ENCODE peak calls at places on chromosomes 6 and 20, in four cellular contexts. One of them, this sample, is unnamed.
A peak's percentile ranks its signal among the peaks of the same experiment; 100 is the strongest.

GRCh38 chr20:11012975-11013374 is 339.2 kb upstream of the JAG1 start:
- DNase-seq in skeletal muscle cell: peak; percentile 49
- DNase-seq in fibroblast of lung: peak; percentile 66
- DNase-seq in RWPE1: no peak
- DNase-seq in this sample: no peak

GRCh38 chr6:121482004-121482693 is 46.7 kb downstream of the GJA1 start:
- DNase-seq in skeletal muscle cell: peak; percentile 27
- DNase-seq in fibroblast of lung: peak; percentile 91
- DNase-seq in RWPE1: peak; percentile 88
- DNase-seq in this sample: no peak

GRCh38 chr20:64049060-64049886 is at the start of gene SOX18:
- DNase-seq in skeletal muscle cell: no peak
- DNase-seq in fibroblast of lung: peak; percentile 36
- DNase-seq in RWPE1: no peak
- DNase-seq in this sample: no peak

GRCh38 chr20:51354769-51355319 is 187.7 kb downstream of the NFATC2 start:
- DNase-seq in skeletal muscle cell: no peak
- DNase-seq in fibroblast of lung: peak; percentile 83
- DNase-seq in RWPE1: no peak
- DNase-seq in this sample: no peak

GRCh38 chr6:140494321-140495085 is 1120.1 kb upstream of the CITED2 start:
- DNase-seq in skeletal muscle cell: no peak
- DNase-seq in fibroblast of lung: peak; percentile 16
- DNase-seq in RWPE1: no peak
- DNase-seq in this sample: no peak

GRCh38 chr6:6001443-6001842 is 5.3 kb downstream of the NRN1 start:
- DNase-seq in skeletal muscle cell: no peak
- DNase-seq in fibroblast of lung: no peak
- DNase-seq in RWPE1: no peak
- DNase-seq in this sample: no peak

GRCh38 chr6:33297406-33297955 is 1.3 kb downstream of the RGL2 start:
- DNase-seq in skeletal muscle cell: no peak
- DNase-seq in fibroblast of lung: no peak
- DNase-seq in RWPE1: peak; percentile 77
- DNase-seq in this sample: no peak

GRCh38 chr6:43070028-43070632 is 6.0 kb upstream of the PTK7 start:
- DNase-seq in skeletal muscle cell: no peak
- DNase-seq in fibroblast of lung: peak; percentile 59
- DNase-seq in RWPE1: peak; percentile 63
- DNase-seq in this sample: no peak

GRCh38 chr6:151275566-151275965 is 35.8 kb downstream of the AKAP12 start:
- DNase-seq in skeletal muscle cell: no peak
- DNase-seq in fibroblast of lung: no peak
- DNase-seq in RWPE1: no peak
- DNase-seq in this sample: no peak

GRCh38 chr20:36873498-36874189 is 2.3 kb upstream of the TLDC2 start:
- DNase-seq in skeletal muscle cell: no peak
- DNase-seq in fibroblast of lung: no peak
- DNase-seq in RWPE1: no peak
- DNase-seq in this sample: no peak

GRCh38 chr20:4999788-5000187 is 1.5 kb downstream of the SLC23A2 start:
- DNase-seq in skeletal muscle cell: no peak
- DNase-seq in fibroblast of lung: no peak
- DNase-seq in RWPE1: no peak
- DNase-seq in this sample: peak; percentile 26

GRCh38 chr6:142763205-142763604 is 181.8 kb downstream of the HIVEP2 start:
- DNase-seq in skeletal muscle cell: no peak
- DNase-seq in fibroblast of lung: peak; percentile 90
- DNase-seq in RWPE1: no peak
- DNase-seq in this sample: no peak

GRCh38 chr20:51444472-51444871 is 98.0 kb downstream of the NFATC2 start:
- DNase-seq in skeletal muscle cell: no peak
- DNase-seq in fibroblast of lung: no peak
- DNase-seq in RWPE1: no peak
- DNase-seq in this sample: no peak

GRCh38 chr20:35503841-35504460 is 25.5 kb downstream of the C20orf173 start:
- DNase-seq in skeletal muscle cell: no peak
- DNase-seq in fibroblast of lung: no peak
- DNase-seq in RWPE1: no peak
- DNase-seq in this sample: no peak

GRCh38 chr6:110708295-110708965 is 106.8 kb downstream of the CDK19 start:
- DNase-seq in skeletal muscle cell: peak; percentile 36
- DNase-seq in fibroblast of lung: peak; percentile 68
- DNase-seq in RWPE1: no peak
- DNase-seq in this sample: no peak

This sample was measured in NCI-H2081 treated with DMSO at 0.1 percent for 48 hours.